ENCODE peak calls at places on chromosome 4, in ten cellular contexts. P is spleen, M is HCT116, N is A549, C is K562, E is transverse colon, B is tibial nerve, S is esophagus squamous epithelium, F is heart left ventricle, U is IMR-90. Z is an unnamed sample.

GRCh38 chr4:2797545-2798305 is 4.8 kb downstream of the SH3BP2 start:
- DNase-seq in P (peak), M (no peak), N (no peak), C (no peak), E (no peak), B (peak), S (no peak), F (peak), U (no peak), Z (peak)

GRCh38 chr4:39686997-39687396 is 10.9 kb upstream of the UBE2K start:
- DNase-seq in P (no peak), M (no peak), N (no peak), C (no peak), E (no peak), B (no peak), S (no peak), F (no peak), U (no peak), Z (peak)

GRCh38 chr4:152176627-152177214 is 359.2 kb downstream of the FBXW7 start:
- DNase-seq in P (no peak), M (no peak), N (no peak), C (no peak), E (no peak), B (no peak), S (no peak), F (no peak), U (no peak), Z (no peak)

GRCh38 chr4:68963389-68963788 is 11.8 kb upstream of the UGT2A3 start:
- DNase-seq in P (no peak), M (no peak), N (no peak), C (no peak), E (peak), B (no peak), S (no peak), F (no peak), U (no peak), Z (no peak)

GRCh38 chr4:2796261-2797187 is 3.6 kb downstream of the SH3BP2 start:
- DNase-seq in P (peak), M (no peak), N (no peak), C (no peak), E (peak), B (peak), S (no peak), F (peak), U (peak), Z (peak)

GRCh38 chr4:26860922-26861433 is 337 bp downstream of the STIM2 start:
- DNase-seq in P (peak), M (no peak), N (no peak), C (no peak), E (peak), B (no peak), S (no peak), F (peak), U (peak), Z (peak)

GRCh38 chr4:88002786-88003185 is 4.6 kb upstream of the PKD2 start:
- DNase-seq in P (no peak), M (no peak), N (no peak), C (no peak), E (no peak), B (no peak), S (no peak), F (no peak), U (no peak), Z (no peak)

GRCh38 chr4:80207172-80207583 is 9.9 kb downstream of the PRDM8 start:
- DNase-seq in P (no peak), M (no peak), N (no peak), C (no peak), E (no peak), B (no peak), S (no peak), F (peak), U (no peak), Z (no peak)

GRCh38 chr4:154254999-154255398 is 236.6 kb downstream of the DCHS2 start:
- DNase-seq in P (no peak), M (peak), N (no peak), C (peak), E (no peak), B (no peak), S (no peak), F (no peak), U (no peak), Z (no peak)

GRCh38 chr4:3296651-3297050 is 3.8 kb downstream of the RGS12 start:
- DNase-seq in P (no peak), M (no peak), N (no peak), C (no peak), E (no peak), B (no peak), S (no peak), F (no peak), U (no peak), Z (no peak)

GRCh38 chr4:186728631-186729271 is 5.1 kb upstream of the FAT1 start:
- DNase-seq in P (no peak), M (peak), N (no peak), C (no peak), E (no peak), B (no peak), S (no peak), F (no peak), U (no peak), Z (no peak)

GRCh38 chr4:46844325-46844917 is 64.6 kb downstream of the COX7B2 start:
- DNase-seq in P (no peak), M (peak), N (peak), C (peak), E (peak), B (no peak), S (no peak), F (no peak), U (peak), Z (peak)

GRCh38 chr4:70895405-70895804 is 6.8 kb upstream of the MOB1B start:
- DNase-seq in P (no peak), M (no peak), N (no peak), C (no peak), E (no peak), B (no peak), S (no peak), F (peak), U (no peak), Z (no peak)

GRCh38 chr4:80184053-80184790 is 13.1 kb upstream of the PRDM8 start:
- DNase-seq in P (peak), M (peak), N (peak), C (no peak), E (peak), B (peak), S (peak), F (peak), U (peak), Z (peak)

GRCh38 chr4:110630621-110631402 is 7.9 kb upstream of the PITX2 start:
- DNase-seq in P (no peak), M (no peak), N (no peak), C (no peak), E (no peak), B (no peak), S (no peak), F (no peak), U (no peak), Z (no peak)

GRCh38 chr4:98905297-98905696 is 23.6 kb downstream of the EIF4E start:
- DNase-seq in P (no peak), M (no peak), N (no peak), C (no peak), E (no peak), B (no peak), S (no peak), F (no peak), U (no peak), Z (no peak)

GRCh38 chr4:19455850-19456602 is 795.7 kb upstream of the SLIT2 start:
- DNase-seq in P (no peak), M (peak), N (no peak), C (peak), E (no peak), B (no peak), S (no peak), F (no peak), U (no peak), Z (no peak)

GRCh38 chr4:4865705-4866123 is 6.2 kb downstream of the MSX1 start:
- DNase-seq in P (no peak), M (no peak), N (no peak), C (no peak), E (no peak), B (no peak), S (no peak), F (peak), U (no peak), Z (no peak)

GRCh38 chr4:2417196-2417764 is 1.2 kb downstream of the ZFYVE28 start:
- DNase-seq in P (no peak), M (no peak), N (no peak), C (no peak), E (no peak), B (no peak), S (no peak), F (no peak), U (no peak), Z (no peak)

GRCh38 chr4:27397886-27398285 is 537.2 kb downstream of the STIM2 start:
- DNase-seq in P (no peak), M (no peak), N (no peak), C (no peak), E (no peak), B (no peak), S (no peak), F (no peak), U (peak), Z (no peak)

GRCh38 chr4:146445198-146446150 is 76.3 kb downstream of the SLC10A7 start:
- DNase-seq in P (no peak), M (no peak), N (no peak), C (no peak), E (no peak), B (no peak), S (no peak), F (no peak), U (no peak), Z (no peak)

GRCh38 chr4:75715105-75715799 is 9.1 kb upstream of the USO1 start:
- DNase-seq in P (no peak), M (no peak), N (no peak), C (no peak), E (no peak), B (no peak), S (no peak), F (no peak), U (peak), Z (no peak)

GRCh38 chr4:108891921-108892320 is 129.1 kb upstream of the ETNPPL start:
- DNase-seq in P (no peak), M (no peak), N (no peak), C (no peak), E (no peak), B (no peak), S (no peak), F (no peak), U (no peak), Z (no peak)

GRCh38 chr4:108893474-108893873 is 130.6 kb upstream of the ETNPPL start:
- DNase-seq in P (no peak), M (no peak), N (no peak), C (no peak), E (no peak), B (no peak), S (no peak), F (no peak), U (no peak), Z (no peak)

GRCh38 chr4:108889696-108890475 is 127.0 kb upstream of the ETNPPL start:
- DNase-seq in P (no peak), M (no peak), N (no peak), C (no peak), E (no peak), B (no peak), S (no peak), F (no peak), U (no peak), Z (no peak)

GRCh38 chr4:108887034-108887433 is 124.2 kb upstream of the ETNPPL start:
- DNase-seq in P (no peak), M (no peak), N (no peak), C (peak), E (no peak), B (no peak), S (no peak), F (no peak), U (no peak), Z (no peak)

DNA sequence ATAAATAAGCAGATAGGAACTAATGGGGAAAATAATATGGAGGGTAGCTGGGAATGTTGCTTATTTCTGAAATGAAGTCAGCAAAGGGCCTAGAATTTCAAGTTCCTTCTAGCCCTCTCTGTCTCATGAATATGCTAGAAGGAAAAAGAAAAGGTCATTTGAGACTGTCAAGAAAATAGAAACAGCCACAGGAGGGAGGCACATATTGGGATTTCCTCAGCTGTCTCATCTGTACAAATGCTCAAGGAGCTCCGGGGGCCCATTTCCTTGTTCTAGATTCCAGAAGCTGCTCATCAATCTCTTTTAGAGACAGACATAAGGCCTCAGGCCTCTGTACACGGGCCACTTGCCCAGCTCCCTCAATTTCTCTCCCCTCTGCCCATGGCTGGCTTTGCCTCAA is 127.6 kb upstream of the ETNPPL start:
- DNase-seq in P (no peak), M (no peak), N (no peak), C (no peak), E (no peak), B (no peak), S (no peak), F (no peak), U (no peak), Z (no peak)
- TF ChIP-seq CTCF in P (no peak), M (no peak), N (no peak), C (no peak), E (no peak), B (no peak), S (no peak), F (no peak), U (no peak), Z (no peak)

GRCh38 chr4:34939073-34939472 is 1305.2 kb downstream of the ARAP2 start:
- DNase-seq in P (no peak), M (no peak), N (no peak), C (no peak), E (no peak), B (no peak), S (no peak), F (no peak), U (no peak), Z (no peak)
- TF ChIP-seq POLR2A in P (no peak), M (no peak), N (no peak), C (no peak), E (no peak), B (no peak), S (no peak), F (no peak), U (no peak), Z (no peak)

GRCh38 chr4:7650606-7651400 is 216.1 kb upstream of the PSAPL1 start:
- DNase-seq in P (peak), M (peak), N (no peak), C (peak), E (no peak), B (no peak), S (no peak), F (no peak), U (no peak), Z (no peak)
- TF ChIP-seq CTCF in P (no peak), M (peak), N (no peak), C (peak), E (no peak), B (no peak), S (peak), F (no peak), U (no peak), Z (no peak)

DNA sequence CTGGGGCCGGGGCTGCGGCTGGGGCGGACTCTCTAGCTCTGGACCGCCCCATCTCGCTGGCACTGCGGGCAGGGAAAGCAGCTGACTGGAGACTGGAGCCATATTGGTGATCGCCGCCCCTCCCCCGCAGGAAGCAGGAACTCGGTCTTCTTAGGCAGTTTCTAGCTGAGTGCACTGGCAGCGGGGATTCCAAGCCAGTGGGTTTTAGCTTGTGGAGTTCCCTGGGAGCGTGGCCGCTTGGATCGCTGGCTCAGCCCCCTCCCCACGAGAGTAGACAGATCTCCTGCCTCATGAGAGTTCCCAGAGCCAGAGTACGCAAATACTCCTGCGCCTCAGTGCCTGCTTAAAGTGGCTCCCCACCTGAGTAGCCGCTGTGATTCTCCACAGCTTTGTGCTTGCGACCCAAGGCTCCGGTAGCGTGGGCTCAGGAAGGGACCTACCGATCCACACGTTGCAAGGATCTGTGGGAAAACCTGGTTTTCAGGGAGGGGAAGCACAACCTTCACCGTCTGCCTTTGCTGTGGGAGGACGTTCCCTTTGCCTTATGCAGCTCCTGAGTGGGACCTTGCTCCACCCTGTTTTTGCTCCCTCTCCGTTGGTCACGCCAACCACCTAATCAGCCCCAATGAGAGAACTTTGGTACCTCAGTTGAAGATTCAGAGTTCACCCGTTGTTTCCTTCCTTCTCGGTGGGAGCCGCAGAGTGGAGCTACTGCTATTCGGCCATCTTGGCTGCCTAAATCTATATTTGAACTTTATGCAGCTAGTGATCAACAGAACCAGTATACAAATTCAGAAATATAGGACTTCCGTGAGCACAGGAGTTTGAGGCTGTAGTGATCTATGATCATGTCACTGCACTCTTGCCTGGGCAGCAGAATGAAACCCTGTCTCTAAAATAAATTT is 803.9 kb upstream of the PCDH10 start:
- DNase-seq in P (no peak), M (no peak), N (no peak), C (peak), E (no peak), B (no peak), S (no peak), F (no peak), U (no peak), Z (no peak)
- TF ChIP-seq POLR2A in P (no peak), M (no peak), N (no peak), C (peak), E (no peak), B (no peak), S (no peak), F (no peak), U (no peak), Z (no peak)

GRCh38 chr4:147843162-147843561 is 111.3 kb downstream of the ARHGAP10 start:
- DNase-seq in P (no peak), M (peak), N (peak), C (peak), E (no peak), B (no peak), S (no peak), F (no peak), U (no peak), Z (no peak)
- TF ChIP-seq CTCF in P (no peak), M (peak), N (no peak), C (peak), E (no peak), B (no peak), S (no peak), F (no peak), U (no peak), Z (no peak)

GRCh38 chr4:6180841-6181631 is 19.3 kb downstream of the JAKMIP1 start:
- DNase-seq in P (no peak), M (no peak), N (no peak), C (no peak), E (no peak), B (no peak), S (no peak), F (no peak), U (no peak), Z (no peak)
- TF ChIP-seq POLR2A in P (no peak), M (no peak), N (no peak), C (no peak), E (no peak), B (no peak), S (peak), F (no peak), U (no peak), Z (no peak)

GRCh38 chr4:36230523-36230922 is 13.8 kb downstream of the ARAP2 start:
- DNase-seq in P (no peak), M (no peak), N (no peak), C (no peak), E (no peak), B (no peak), S (no peak), F (no peak), U (no peak), Z (no peak)

GRCh38 chr4:36235306-36235705 is 9.0 kb downstream of the ARAP2 start:
- DNase-seq in P (no peak), M (no peak), N (no peak), C (no peak), E (no peak), B (no peak), S (no peak), F (no peak), U (peak), Z (peak)

GRCh38 chr4:36236159-36236558 is 8.2 kb downstream of the ARAP2 start:
- DNase-seq in P (no peak), M (no peak), N (no peak), C (no peak), E (no peak), B (no peak), S (no peak), F (no peak), U (no peak), Z (no peak)

GRCh38 chr4:36237366-36238353 is 6.7 kb downstream of the ARAP2 start:
- DNase-seq in P (no peak), M (no peak), N (no peak), C (no peak), E (no peak), B (no peak), S (no peak), F (no peak), U (no peak), Z (peak)

DNA sequence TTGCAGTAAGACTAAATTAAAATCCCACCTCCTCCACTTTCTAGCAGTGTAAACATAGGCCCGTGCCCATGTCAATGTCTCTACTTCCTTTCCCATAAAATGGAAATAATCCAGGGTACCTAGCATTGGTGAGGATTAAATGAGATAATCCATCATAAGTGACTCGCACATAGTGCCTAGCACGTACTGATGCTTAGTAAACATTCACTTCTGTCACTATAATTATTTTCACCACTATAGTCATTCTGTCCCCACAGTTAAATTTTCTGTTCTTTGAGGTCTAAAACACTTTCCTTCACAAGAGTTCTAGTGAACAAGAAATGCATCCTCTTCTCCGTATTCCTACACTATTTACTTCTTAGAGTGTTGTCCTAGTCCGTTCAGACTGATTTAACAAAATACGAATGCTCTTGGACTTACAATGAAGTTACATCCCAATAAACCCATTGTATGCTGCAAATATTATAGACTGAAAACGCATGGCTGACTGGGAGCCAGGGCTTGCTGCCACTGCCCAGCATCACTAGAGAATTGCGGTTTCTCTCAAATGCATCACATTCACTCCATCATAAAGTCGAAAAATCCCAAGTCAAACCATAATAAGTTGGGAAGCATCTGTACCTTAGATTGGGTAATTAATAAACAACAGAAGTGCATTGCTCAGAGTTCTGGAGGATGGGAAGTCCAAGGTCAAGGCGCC is 10.6 kb downstream of the ARAP2 start:
- DNase-seq in P (no peak), M (no peak), N (no peak), C (no peak), E (no peak), B (no peak), S (no peak), F (no peak), U (no peak), Z (no peak)
- TF ChIP-seq CTCF in P (no peak), M (no peak), N (no peak), C (no peak), E (no peak), B (no peak), S (no peak), F (no peak), U (no peak), Z (no peak)

GRCh38 chr4:118888666-118889312 is at the start of gene SYNPO2:
- DNase-seq in P (peak), M (peak), N (peak), C (peak), E (peak), B (peak), S (no peak), F (peak), U (peak), Z (peak)
- TF ChIP-seq POLR2A in P (no peak), M (peak), N (no peak), C (no peak), E (peak), B (peak), S (peak), F (no peak), U (peak), Z (peak)

DNA sequence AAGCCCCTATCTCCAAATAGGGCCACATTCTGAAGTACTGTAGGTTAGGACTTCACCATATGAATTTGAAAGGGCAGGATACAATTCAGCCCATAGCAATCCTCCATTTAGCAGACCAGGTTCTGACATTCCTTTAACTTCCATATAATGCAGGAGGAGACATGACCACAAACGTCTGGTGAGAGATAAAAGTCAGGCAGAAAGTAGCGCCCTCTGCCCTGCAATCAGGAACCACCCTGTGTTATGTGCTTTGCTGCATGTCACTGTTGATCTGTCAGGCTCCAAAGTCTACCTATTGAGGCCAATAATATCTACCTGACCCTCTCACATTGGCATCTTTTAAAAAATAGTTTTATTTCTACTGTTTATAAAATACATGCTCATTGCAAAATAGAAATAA is 30.2 kb upstream of the SEPSECS start:
- DNase-seq in P (no peak), M (no peak), N (no peak), C (peak), E (peak), B (no peak), S (no peak), F (no peak), U (no peak), Z (no peak)
- TF ChIP-seq CTCF in P (no peak), M (no peak), N (no peak), C (peak), E (no peak), B (no peak), S (no peak), F (no peak), U (no peak), Z (peak)